ENCODE peak calls at places on chromosomes 13 and 19, in nine cellular contexts. N is cardiac muscle cell, U is breast epithelium, O is mucosa of descending colon, R is body of pancreas, A is DND-41, J is upper lobe of left lung, C is AG04450, P is AG09319. E is an unnamed sample.
A peak's percentile ranks its signal among the peaks of the same experiment; 100 is the strongest.

GRCh38 chr13:33787051-33787591 is 30.8 kb upstream of the RFC3 start:
- DNase-seq in O (no peak), N (no peak), C (no peak), P (no peak), R (no peak), A (peak; percentile 55), J (no peak), U (no peak), E (no peak)

GRCh38 chr19:34259367-34259865 is 5.1 kb downstream of the GARRE1 start:
- DNase-seq in C (no peak), R (no peak), U (no peak), O (peak; percentile 39), P (no peak), J (no peak), N (no peak), A (no peak), E (no peak)

GRCh38 chr13:76820759-76821158 is 65.4 kb downstream of the KCTD12 start:
- DNase-seq in C (no peak), A (no peak), O (no peak), U (peak; percentile 32), J (no peak), R (no peak), P (peak; percentile 53), N (no peak), E (no peak)

GRCh38 chr19:36604656-36605100 is 435 bp upstream of the ZNF382 start:
- DNase-seq in N (peak; percentile 70), J (peak; percentile 91), O (peak; percentile 50), R (peak; percentile 62), A (peak; percentile 89), U (peak; percentile 20), C (no peak), P (no peak), E (peak; percentile 12)

GRCh38 chr13:87696458-87696857 is 25.3 kb downstream of the SLITRK5 start:
- DNase-seq in J (no peak), R (no peak), P (no peak), C (no peak), U (no peak), O (no peak), A (no peak), N (no peak), E (no peak)

GRCh38 chr13:49444517-49445395 is 682 bp downstream of the SETDB2 start:
- DNase-seq in C (no peak), U (no peak), J (no peak), O (peak; percentile 55), P (peak; percentile 48), R (no peak), N (peak; percentile 24), A (peak; percentile 17), E (no peak)

GRCh38 chr19:50195224-50195623 is 8.2 kb upstream of the MYH14 start:
- DNase-seq in C (no peak), O (no peak), P (no peak), J (no peak), N (no peak), A (no peak), R (no peak), U (no peak), E (no peak)

GRCh38 chr19:53057904-53058579 is 13.5 kb downstream of the ERVV-2 start:
- DNase-seq in C (no peak), U (no peak), A (no peak), N (peak; percentile 82), J (peak; percentile 79), O (no peak), R (peak; percentile 50), P (no peak), E (no peak)

GRCh38 chr19:1333789-1334188 is 48.1 kb downstream of the EFNA2 start:
- DNase-seq in U (no peak), R (no peak), C (no peak), J (peak; percentile 75), P (no peak), O (no peak), A (no peak), N (no peak), E (no peak)

GRCh38 chr13:85828094-85828684 is 29.0 kb upstream of the SLITRK6 start:
- DNase-seq in A (no peak), J (no peak), U (no peak), C (peak; percentile 2), O (peak; percentile 14), P (no peak), R (no peak), N (peak; percentile 56), E (no peak)
- TF ChIP-seq CTCF in A (peak; percentile 66), J (peak; percentile 33), U (no peak), C (peak; percentile 73), O (no peak), P (peak; percentile 59), R (peak; percentile 44), N (peak; percentile 66), E (peak; percentile 62)

GRCh38 chr13:99526549-99526948 is 25.3 kb downstream of the TM9SF2 start:
- DNase-seq in A (no peak), P (no peak), N (no peak), J (no peak), O (no peak), U (no peak), C (no peak), R (no peak), E (no peak)

GRCh38 chr13:99525967-99526366 is 24.7 kb downstream of the TM9SF2 start:
- DNase-seq in A (no peak), N (no peak), R (no peak), U (no peak), P (no peak), C (no peak), J (no peak), O (no peak), E (no peak)

GRCh38 chr13:99527346-99527745 is 26.1 kb downstream of the TM9SF2 start:
- DNase-seq in N (no peak), O (no peak), A (peak; percentile 42), C (no peak), J (no peak), R (no peak), P (no peak), U (no peak), E (no peak)

GRCh38 chr13:99523838-99524237 is 22.6 kb downstream of the TM9SF2 start:
- DNase-seq in R (no peak), J (no peak), A (no peak), P (no peak), C (no peak), N (no peak), U (no peak), O (no peak), E (no peak)

DNA sequence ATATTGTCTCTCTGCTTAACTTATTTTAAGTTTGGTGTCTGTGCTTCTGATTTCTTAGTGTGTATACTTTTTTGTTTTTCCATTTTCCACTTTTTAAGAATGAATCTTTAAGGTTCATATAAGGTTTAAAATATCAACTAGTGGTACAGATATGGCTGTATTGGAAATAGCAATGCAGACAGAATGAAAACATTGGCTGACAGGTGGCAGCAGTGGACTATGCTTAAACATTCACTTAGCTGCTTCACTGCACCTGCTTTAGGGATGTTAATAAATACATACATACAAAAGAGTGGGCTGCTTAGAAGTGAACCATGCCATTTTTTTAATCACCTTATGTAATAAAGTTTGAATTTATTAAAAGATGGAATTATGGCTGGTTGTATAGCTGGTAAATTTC is 27.3 kb downstream of the TM9SF2 start:
- DNase-seq in J (no peak), C (no peak), A (peak; percentile 22), N (peak; percentile 43), P (no peak), O (peak; percentile 37), R (no peak), U (no peak), E (no peak)
- TF ChIP-seq CTCF in J (no peak), C (peak; percentile 13), A (peak; percentile 47), N (peak; percentile 4), P (peak; percentile 14), O (no peak), R (no peak), U (no peak), E (peak; percentile 13)

GRCh38 chr19:15595069-15595468 is 19.9 kb upstream of the CYP4F8 start:
- DNase-seq in O (no peak), C (no peak), R (no peak), A (no peak), N (no peak), J (no peak), P (no peak), U (no peak), E (no peak)
- TF ChIP-seq CTCF in O (no peak), C (no peak), R (no peak), A (no peak), N (no peak), J (no peak), P (no peak), U (no peak), E (no peak)

GRCh38 chr13:100230813-100231575 is 142.1 kb downstream of the PCCA start:
- DNase-seq in A (no peak), J (no peak), C (no peak), R (no peak), U (no peak), N (peak; percentile 9), P (no peak), O (no peak), E (no peak)

GRCh38 chr13:100229603-100230002 is 140.7 kb downstream of the PCCA start:
- DNase-seq in P (no peak), C (no peak), R (no peak), J (no peak), O (peak; percentile 27), N (no peak), A (no peak), U (no peak), E (no peak)

GRCh38 chr13:100234006-100234405 is 145.1 kb downstream of the PCCA start:
- DNase-seq in U (no peak), C (no peak), N (no peak), J (no peak), A (no peak), R (no peak), P (no peak), O (no peak), E (no peak)

GRCh38 chr13:100235311-100235901 is 146.5 kb downstream of the PCCA start:
- DNase-seq in A (no peak), P (peak; percentile 32), O (peak; percentile 74), C (no peak), N (peak; percentile 44), U (no peak), R (no peak), J (no peak), E (peak; percentile 10)

DNA sequence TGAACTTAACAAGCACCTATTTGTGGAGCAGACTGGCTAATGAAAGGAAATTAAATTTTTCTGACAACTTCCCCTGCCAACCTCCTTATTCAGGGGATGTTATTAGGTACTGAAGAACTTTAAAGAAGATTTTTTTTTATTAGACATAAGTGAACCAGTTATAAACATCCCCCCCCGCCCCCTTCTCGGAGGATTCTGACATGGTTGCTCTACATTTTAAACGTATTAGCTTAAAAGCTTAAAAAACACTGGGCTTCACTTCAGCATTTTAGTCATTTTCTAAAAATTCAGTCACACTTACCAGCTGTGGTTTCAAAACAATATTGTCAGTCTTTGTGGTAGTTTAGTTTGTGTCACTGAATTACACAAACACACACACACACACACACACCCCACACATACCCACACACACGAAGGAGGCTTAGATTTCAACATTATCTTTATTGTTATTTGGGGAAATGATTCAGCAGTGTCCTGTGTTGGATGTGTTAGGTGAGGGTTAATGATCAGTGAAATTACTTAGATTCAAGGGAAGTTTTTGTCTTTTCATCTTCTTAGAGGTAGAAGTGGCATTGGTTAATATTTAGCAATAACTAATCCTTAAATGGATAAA is 145.7 kb downstream of the PCCA start:
- DNase-seq in J (no peak), C (no peak), N (no peak), P (no peak), U (no peak), O (no peak), A (no peak), R (no peak), E (peak; percentile 82)
- TF ChIP-seq CTCF in J (no peak), C (no peak), N (no peak), P (no peak), U (no peak), O (no peak), A (no peak), R (no peak), E (no peak)

E was measured in kidney epithelial cell.